ENCODE peak calls at places on chromosomes 3 and 15, in seven cellular contexts. P is ELF-1; O is progenitor cell of endocrine pancreas; M is GM03348; T is foreskin melanocyte; W is activated T-cell treated with anti-CD3 and anti-CD28 coated beads for 48 hours; Z is stimulated activated CD8-positive, alpha-beta memory T cell treated with anti-CD3 and anti-CD28 coated beads, Interleukin-12 subunit alpha, Interleukin-12 subunit beta, amount 100 ng/mL, for 1 hour. F is an unnamed sample.

GRCh38 chr3:170477395-170477794 is 58.7 kb downstream of the CLDN11 start:
- DNase-seq in O (no peak), P (no peak), W (no peak), T (no peak), Z (no peak), M (no peak), F (no peak)

GRCh38 chr15:38904298-38904697 is 339.7 kb upstream of the RASGRP1 start:
- DNase-seq in T (no peak), M (no peak), O (no peak), W (no peak), P (no peak), Z (no peak), F (no peak)

GRCh38 chr3:76991165-76991564 is 48.7 kb upstream of the ROBO2 start:
- DNase-seq in Z (no peak), M (no peak), T (no peak), W (no peak), P (no peak), O (no peak), F (no peak)

GRCh38 chr3:10648181-10648580 is 142.8 kb upstream of the ATP2B2 start:
- DNase-seq in W (no peak), O (no peak), T (no peak), Z (no peak), P (no peak), M (no peak), F (no peak)

GRCh38 chr15:45181491-45182285 is 6.1 kb downstream of the SHF start:
- DNase-seq in M (no peak), O (no peak), P (no peak), T (no peak), W (no peak), Z (no peak), F (no peak)

GRCh38 chr3:187024561-187025226 is 94.4 kb downstream of the ST6GAL1 start:
- DNase-seq in O (no peak), M (no peak), P (no peak), Z (no peak), T (no peak), W (no peak), F (no peak)

GRCh38 chr15:66071621-66072295 is 181.8 kb downstream of the MEGF11 start:
- DNase-seq in W (no peak), O (no peak), T (no peak), P (no peak), M (peak; percentile 22), Z (no peak), F (peak; percentile 32)

GRCh38 chr3:28980131-28980530 is 300.7 kb upstream of the RBMS3 start:
- DNase-seq in T (no peak), P (no peak), O (no peak), M (no peak), W (no peak), Z (no peak), F (no peak)

GRCh38 chr3:122975163-122975923 is 52.2 kb downstream of the SEMA5B start:
- DNase-seq in W (no peak), O (no peak), T (no peak), P (peak; percentile 83), Z (no peak), M (peak; percentile 79), F (no peak)

GRCh38 chr15:67917636-67918035 is 77.8 kb upstream of the RNU6-1 start:
- DNase-seq in T (no peak), W (no peak), Z (no peak), P (peak; percentile 66), M (no peak), O (no peak), F (no peak)

GRCh38 chr15:33392453-33392852 is 81.7 kb downstream of the RYR3 start:
- DNase-seq in O (no peak), Z (no peak), W (no peak), T (no peak), P (peak; percentile 6), M (no peak), F (no peak)

GRCh38 chr15:40766906-40767837 is 2.6 kb upstream of the C15orf62 start:
- DNase-seq in Z (no peak), W (no peak), M (no peak), P (peak; percentile 28), T (no peak), O (no peak), F (no peak)

GRCh38 chr3:157099337-157100078 is 60.4 kb downstream of the CCNL1 start:
- DNase-seq in M (no peak), O (no peak), Z (no peak), W (no peak), P (no peak), T (no peak), F (no peak)

F was measured in NT2/D1.